ENCODE peak calls at places on chromosomes 4 and X, in six cellular contexts. Q is A172; I is GM23248; V is caudate nucleus; P is RCC 7860; A is activated gamma-delta T cell treated with anti-CD3 and anti-CD28 coated beads, Interleukin-2, amount 50 U/mL, for 16 hours. W is an unnamed sample.

GRCh38 chr4:88445252-88445651 is 11.7 kb upstream of the HERC5 start:
- DNase-seq in Q (no peak), I (no peak), V (no peak), P (no peak), A (no peak), W (no peak)

GRCh38 chr4:104491826-104492771 is 2.6 kb downstream of the CXXC4 start:
- DNase-seq in Q (no peak), I (peak), V (peak), P (no peak), A (no peak), W (peak)

GRCh38 chr4:184812181-184812542 is 13.6 kb downstream of the ACSL1 start:
- DNase-seq in Q (no peak), I (no peak), V (no peak), P (no peak), A (no peak), W (no peak)

GRCh38 chr4:14871676-14872430 is 130.4 kb upstream of the CPEB2 start:
- DNase-seq in Q (no peak), I (peak), V (no peak), P (no peak), A (no peak), W (no peak)

GRCh38 chrX:37776283-37776986 is 3.4 kb upstream of the CYBB start:
- DNase-seq in Q (no peak), I (no peak), V (no peak), P (no peak), A (no peak), W (no peak)

GRCh38 chr4:145014365-145014764 is 83.6 kb downstream of the ANAPC10 start:
- DNase-seq in Q (no peak), I (no peak), V (no peak), P (no peak), A (no peak), W (no peak)

GRCh38 chr4:53189011-53189410 is 176.8 kb downstream of the SCFD2 start:
- DNase-seq in Q (peak), I (peak), V (no peak), P (no peak), A (no peak), W (no peak)

GRCh38 chr4:114466299-114466698 is 132.3 kb upstream of the UGT8 start:
- DNase-seq in Q (no peak), I (no peak), V (no peak), P (no peak), A (no peak), W (no peak)

GRCh38 chr4:76584235-76585152 is 149.5 kb downstream of the SHROOM3 start:
- DNase-seq in Q (no peak), I (no peak), V (no peak), P (no peak), A (no peak), W (no peak)

GRCh38 chrX:45824471-45824870 is 623.8 kb upstream of the DIPK2B start:
- DNase-seq in Q (peak), I (peak), V (no peak), P (peak), A (no peak), W (no peak)

GRCh38 chr4:161203865-161204264 is 959.9 kb downstream of the FSTL5 start:
- DNase-seq in Q (no peak), I (no peak), V (no peak), P (no peak), A (no peak), W (no peak)

GRCh38 chr4:13215560-13215959 is 268.6 kb downstream of the RAB28 start:
- DNase-seq in Q (no peak), I (no peak), V (no peak), P (no peak), A (no peak), W (no peak)

GRCh38 chrX:154506483-154507332 is 9.3 kb downstream of the FAM3A start:
- DNase-seq in Q (no peak), I (no peak), V (peak), P (no peak), A (no peak), W (no peak)

GRCh38 chr4:25862411-25863346 is at the start of gene SEL1L3:
- DNase-seq in Q (no peak), I (peak), V (no peak), P (no peak), A (peak), W (no peak)

GRCh38 chr4:89998350-89999098 is 103.9 kb downstream of the MMRN1 start:
- DNase-seq in Q (no peak), I (no peak), V (no peak), P (no peak), A (no peak), W (no peak)

GRCh38 chr4:101977096-101977495 is 186.6 kb downstream of the BANK1 start:
- DNase-seq in Q (peak), I (peak), V (no peak), P (peak), A (no peak), W (no peak)

GRCh38 chr4:183130328-183131155 is 31.5 kb downstream of the WWC2 start:
- DNase-seq in Q (peak), I (peak), V (no peak), P (peak), A (no peak), W (peak)

GRCh38 chr4:163553146-163553545 is 58.7 kb downstream of the TMA16 start:
- DNase-seq in Q (no peak), I (no peak), V (no peak), P (no peak), A (no peak), W (no peak)

GRCh38 chr4:162837679-162838078 is 329.0 kb downstream of the NAF1 start:
- DNase-seq in Q (no peak), I (no peak), V (no peak), P (no peak), A (no peak), W (no peak)

GRCh38 chr4:52701207-52701606 is 42.1 kb upstream of the USP46 start:
- DNase-seq in Q (no peak), I (no peak), V (no peak), P (no peak), A (no peak), W (no peak)

GRCh38 chr4:171813195-171813955 is at the start of gene GALNTL6:
- DNase-seq in Q (no peak), I (peak), V (peak), P (no peak), A (no peak), W (no peak)

GRCh38 chr4:145541266-145541770 is 59.7 kb downstream of the SMAD1 start:
- DNase-seq in Q (no peak), I (no peak), V (no peak), P (no peak), A (no peak), W (no peak)

GRCh38 chrX:131821945-131822622 is 201.0 kb upstream of the STK26 start:
- DNase-seq in Q (no peak), I (no peak), V (no peak), P (no peak), A (peak), W (no peak)

W was measured in NCI-H526.